ENCODE peak calls at places on chromosomes 4 and X, in six cellular contexts. One of them, this sample, is unnamed.

GRCh38 chr4:101135371-101136010 is 211.8 kb downstream of the PPP3CA start:
- DNase-seq in GM13977: no peak
- DNase-seq in HepG2: no peak
- DNase-seq in heart right ventricle: no peak
- DNase-seq in fibroblast of pulmonary artery: no peak
- DNase-seq in uterus: no peak
- DNase-seq in this sample: no peak

GRCh38 chr4:42151568-42152506 is 618 bp downstream of the BEND4 start:
- DNase-seq in GM13977: peak
- DNase-seq in HepG2: no peak
- DNase-seq in heart right ventricle: no peak
- DNase-seq in fibroblast of pulmonary artery: peak
- DNase-seq in uterus: no peak
- DNase-seq in this sample: no peak

GRCh38 chr4:105461221-105462041 is 12.4 kb downstream of the PPA2 start:
- DNase-seq in GM13977: no peak
- DNase-seq in HepG2: no peak
- DNase-seq in heart right ventricle: no peak
- DNase-seq in fibroblast of pulmonary artery: peak
- DNase-seq in uterus: no peak
- DNase-seq in this sample: no peak

GRCh38 chr4:1792832-1793495 is at the start of gene FGFR3:
- DNase-seq in GM13977: peak
- DNase-seq in HepG2: peak
- DNase-seq in heart right ventricle: peak
- DNase-seq in fibroblast of pulmonary artery: peak
- DNase-seq in uterus: no peak
- DNase-seq in this sample: no peak

GRCh38 chr4:12889054-12889453 is 595.1 kb downstream of the RAB28 start:
- DNase-seq in GM13977: no peak
- DNase-seq in HepG2: no peak
- DNase-seq in heart right ventricle: no peak
- DNase-seq in fibroblast of pulmonary artery: peak
- DNase-seq in uterus: no peak
- DNase-seq in this sample: no peak

GRCh38 chr4:109294006-109294405 is 8.5 kb downstream of the COL25A1 start:
- DNase-seq in GM13977: no peak
- DNase-seq in HepG2: peak
- DNase-seq in heart right ventricle: no peak
- DNase-seq in fibroblast of pulmonary artery: peak
- DNase-seq in uterus: no peak
- DNase-seq in this sample: no peak

GRCh38 chrX:118655561-118656246 is 71.7 kb upstream of the IL13RA1 start:
- DNase-seq in GM13977: no peak
- DNase-seq in HepG2: peak
- DNase-seq in heart right ventricle: no peak
- DNase-seq in fibroblast of pulmonary artery: peak
- DNase-seq in uterus: no peak
- DNase-seq in this sample: peak

GRCh38 chr4:143021384-143021783 is 163.3 kb upstream of the USP38 start:
- DNase-seq in GM13977: peak
- DNase-seq in HepG2: no peak
- DNase-seq in heart right ventricle: no peak
- DNase-seq in fibroblast of pulmonary artery: no peak
- DNase-seq in uterus: no peak
- DNase-seq in this sample: no peak

GRCh38 chr4:178142724-178143123 is 700.5 kb upstream of the AGA start:
- DNase-seq in GM13977: no peak
- DNase-seq in HepG2: no peak
- DNase-seq in heart right ventricle: no peak
- DNase-seq in fibroblast of pulmonary artery: no peak
- DNase-seq in uterus: no peak
- DNase-seq in this sample: no peak

GRCh38 chr4:181541396-181541795 is 701.8 kb upstream of the TENM3 start:
- DNase-seq in GM13977: no peak
- DNase-seq in HepG2: no peak
- DNase-seq in heart right ventricle: no peak
- DNase-seq in fibroblast of pulmonary artery: peak
- DNase-seq in uterus: no peak
- DNase-seq in this sample: peak
- TF ChIP-seq CTCF in GM13977: no peak
- TF ChIP-seq CTCF in HepG2: no peak
- TF ChIP-seq CTCF in heart right ventricle: no peak
- TF ChIP-seq CTCF in fibroblast of pulmonary artery: no peak
- TF ChIP-seq CTCF in uterus: no peak
- TF ChIP-seq CTCF in this sample: no peak

GRCh38 chr4:59920414-59920813 is 1279.7 kb upstream of the ADGRL3 start:
- DNase-seq in GM13977: no peak
- DNase-seq in HepG2: no peak
- DNase-seq in heart right ventricle: no peak
- DNase-seq in fibroblast of pulmonary artery: no peak
- DNase-seq in uterus: no peak
- DNase-seq in this sample: no peak
- TF ChIP-seq CTCF in GM13977: no peak
- TF ChIP-seq CTCF in HepG2: no peak
- TF ChIP-seq CTCF in heart right ventricle: no peak
- TF ChIP-seq CTCF in fibroblast of pulmonary artery: no peak
- TF ChIP-seq CTCF in uterus: no peak
- TF ChIP-seq CTCF in this sample: no peak

GRCh38 chr4:15784959-15785634 is 7.0 kb downstream of the CD38 start:
- DNase-seq in GM13977: peak
- DNase-seq in HepG2: no peak
- DNase-seq in heart right ventricle: no peak
- DNase-seq in fibroblast of pulmonary artery: no peak
- DNase-seq in uterus: no peak
- DNase-seq in this sample: no peak
- TF ChIP-seq CTCF in GM13977: no peak
- TF ChIP-seq CTCF in HepG2: no peak
- TF ChIP-seq CTCF in heart right ventricle: no peak
- TF ChIP-seq CTCF in fibroblast of pulmonary artery: no peak
- TF ChIP-seq CTCF in uterus: no peak
- TF ChIP-seq CTCF in this sample: no peak

GRCh38 chr4:3316146-3316545 is 23.3 kb downstream of the RGS12 start:
- DNase-seq in GM13977: no peak
- DNase-seq in HepG2: no peak
- DNase-seq in heart right ventricle: no peak
- DNase-seq in fibroblast of pulmonary artery: no peak
- DNase-seq in uterus: no peak
- DNase-seq in this sample: no peak

GRCh38 chr4:3320361-3321023 is 27.7 kb downstream of the RGS12 start:
- DNase-seq in GM13977: no peak
- DNase-seq in HepG2: no peak
- DNase-seq in heart right ventricle: no peak
- DNase-seq in fibroblast of pulmonary artery: no peak
- DNase-seq in uterus: no peak
- DNase-seq in this sample: no peak

GRCh38 chr4:3317656-3318211 is 24.9 kb downstream of the RGS12 start:
- DNase-seq in GM13977: no peak
- DNase-seq in HepG2: no peak
- DNase-seq in heart right ventricle: no peak
- DNase-seq in fibroblast of pulmonary artery: no peak
- DNase-seq in uterus: no peak
- DNase-seq in this sample: no peak

GRCh38 chr4:3317011-3317655 is 24.3 kb downstream of the RGS12 start:
- DNase-seq in GM13977: no peak
- DNase-seq in HepG2: no peak
- DNase-seq in heart right ventricle: no peak
- DNase-seq in fibroblast of pulmonary artery: no peak
- DNase-seq in uterus: no peak
- DNase-seq in this sample: no peak

GRCh38 chr4:3318561-3319021 is 25.8 kb downstream of the RGS12 start:
- DNase-seq in GM13977: no peak
- DNase-seq in HepG2: no peak
- DNase-seq in heart right ventricle: no peak
- DNase-seq in fibroblast of pulmonary artery: no peak
- DNase-seq in uterus: no peak
- DNase-seq in this sample: no peak
- TF ChIP-seq CTCF in GM13977: peak
- TF ChIP-seq CTCF in HepG2: peak
- TF ChIP-seq CTCF in heart right ventricle: no peak
- TF ChIP-seq CTCF in fibroblast of pulmonary artery: no peak
- TF ChIP-seq CTCF in uterus: no peak
- TF ChIP-seq CTCF in this sample: no peak

DNA sequence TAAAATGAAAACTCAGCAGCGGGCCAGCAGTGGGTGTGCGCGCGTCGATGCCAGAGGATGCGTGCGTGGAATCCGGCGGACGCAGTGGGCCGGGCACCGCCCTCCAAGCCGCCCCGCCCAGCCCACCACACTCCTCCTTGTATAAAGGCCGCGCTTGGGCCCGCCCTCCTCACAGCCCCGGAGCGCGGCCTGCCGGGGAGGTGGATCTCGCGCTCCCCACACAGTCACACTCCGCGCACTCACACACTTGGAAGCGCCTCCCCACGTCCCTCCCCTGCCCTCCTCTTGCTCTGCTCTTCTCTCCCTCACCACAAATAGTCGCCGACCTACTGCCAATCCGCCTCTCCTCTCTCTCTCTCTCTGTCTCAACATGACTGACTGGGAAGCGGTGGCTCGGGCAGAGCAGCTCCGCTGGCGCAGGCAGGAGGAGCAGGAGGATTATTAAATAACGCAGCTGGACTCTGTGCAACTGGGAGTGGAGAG is at the start of gene CCSER1:
- DNase-seq in GM13977: peak
- DNase-seq in HepG2: no peak
- DNase-seq in heart right ventricle: peak
- DNase-seq in fibroblast of pulmonary artery: peak
- DNase-seq in uterus: peak
- DNase-seq in this sample: no peak
- TF ChIP-seq CTCF in GM13977: no peak
- TF ChIP-seq CTCF in HepG2: no peak
- TF ChIP-seq CTCF in heart right ventricle: no peak
- TF ChIP-seq CTCF in fibroblast of pulmonary artery: no peak
- TF ChIP-seq CTCF in uterus: no peak
- TF ChIP-seq CTCF in this sample: no peak

This sample was measured in AG09309.